ENCODE peak calls at places on chromosome X, in four cellular contexts. K, P, W and J are unnamed samples.

GRCh38 chrX:33183366-33183765 is 28.0 kb downstream of the DMD start:
- DNase-seq in P (no peak), K (no peak), W (no peak), J (peak)

GRCh38 chrX:9222299-9222698 is 188.4 kb upstream of the FAM9B start:
- DNase-seq in W (no peak), K (no peak), P (no peak), J (no peak)

GRCh38 chrX:39164212-39164611 is 363.0 kb downstream of the MID1IP1 start:
- DNase-seq in P (no peak), K (no peak), W (no peak), J (no peak)

GRCh38 chrX:38437093-38437492 is 84.7 kb downstream of the OTC start:
- DNase-seq in W (no peak), K (no peak), P (no peak), J (no peak)

GRCh38 chrX:147476008-147476407 is 435.7 kb upstream of the FMR1 start:
- DNase-seq in P (peak), W (no peak), K (peak), J (peak)

GRCh38 chrX:38754102-38754790 is 47.0 kb upstream of the MID1IP1 start:
- DNase-seq in P (peak), W (peak), K (peak), J (peak)

GRCh38 chrX:40685352-40685918 is 38.1 kb upstream of the CXorf38 start:
- DNase-seq in P (no peak), K (no peak), W (no peak), J (no peak)

GRCh38 chrX:24838624-24839023 is 144.9 kb downstream of the POLA1 start:
- DNase-seq in P (no peak), W (no peak), K (no peak), J (peak)

GRCh38 chrX:13649823-13650222 is 3.1 kb upstream of the TCEANC start:
- DNase-seq in W (no peak), P (no peak), K (no peak), J (no peak)

GRCh38 chrX:20637351-20637750 is 370.6 kb upstream of the RPS6KA3 start:
- DNase-seq in K (no peak), W (no peak), P (no peak), J (no peak)

GRCh38 chrX:55056820-55057690 is 17.8 kb upstream of the PAGE2B start:
- DNase-seq in K (no peak), P (no peak), W (no peak), J (no peak)

GRCh38 chrX:83419030-83419792 is 88.9 kb upstream of the POU3F4 start:
- DNase-seq in K (no peak), W (no peak), P (no peak), J (no peak)

GRCh38 chrX:102651242-102651967 is at the start of gene GPRASP1:
- DNase-seq in W (no peak), P (no peak), K (no peak), J (peak)

GRCh38 chrX:25523574-25523973 is 507.8 kb upstream of the ARX start:
- DNase-seq in P (peak), K (peak), W (peak), J (peak)

GRCh38 chrX:18424482-18425198 is 768 bp upstream of the CDKL5 start:
- DNase-seq in K (no peak), P (no peak), W (no peak), J (peak)

GRCh38 chrX:120638619-120639018 is 8.8 kb upstream of the C1GALT1C1 start:
- DNase-seq in W (no peak), P (no peak), K (no peak), J (no peak)

GRCh38 chrX:31099536-31100090 is 27.8 kb upstream of the FTHL17 start:
- DNase-seq in K (no peak), P (no peak), W (no peak), J (no peak)

GRCh38 chrX:43655961-43656494 is at the start of gene MAOA:
- DNase-seq in W (no peak), K (no peak), P (peak), J (peak)

GRCh38 chrX:73940893-73941470 is 363.0 kb upstream of the ZCCHC13 start:
- DNase-seq in K (no peak), W (no peak), P (no peak), J (no peak)

GRCh38 chrX:1564750-1565683 is 26.4 kb upstream of the AKAP17A start:
- DNase-seq in P (no peak), W (no peak), K (no peak), J (no peak)

GRCh38 chrX:9183481-9183880 is 149.6 kb upstream of the FAM9B start:
- DNase-seq in K (no peak), W (no peak), P (no peak), J (no peak)

GRCh38 chrX:121931567-121931966 is 884.2 kb downstream of the GLUD2 start:
- DNase-seq in P (no peak), K (no peak), W (no peak), J (no peak)

GRCh38 chrX:8913665-8914409 is 112.7 kb upstream of the FAM9A start:
- DNase-seq in P (no peak), W (no peak), K (no peak), J (no peak)

GRCh38 chrX:1484638-1485019 is 31.9 kb upstream of the ASMTL start:
- DNase-seq in P (no peak), W (no peak), K (no peak), J (no peak)

GRCh38 chrX:39725928-39726619 is 371.7 kb downstream of the BCOR start:
- DNase-seq in W (no peak), K (no peak), P (no peak), J (peak)

GRCh38 chrX:50483283-50483682 is 12.7 kb upstream of the DGKK start:
- DNase-seq in P (no peak), W (no peak), K (no peak), J (no peak)

GRCh38 chrX:7385131-7385530 is 237.2 kb upstream of the PUDP start:
- DNase-seq in W (no peak), K (no peak), P (no peak), J (no peak)

GRCh38 chrX:21947671-21948070 is 7.2 kb downstream of the SMS start:
- DNase-seq in P (no peak), W (no peak), K (no peak), J (no peak)

GRCh38 chrX:49991718-49992117 is 69.3 kb downstream of the CLCN5 start:
- DNase-seq in W (no peak), P (no peak), K (no peak), J (no peak)

GRCh38 chrX:9252182-9252581 is 212.7 kb upstream of the TBL1X start:
- DNase-seq in K (no peak), P (no peak), W (no peak), J (no peak)

GRCh38 chrX:41561045-41561444 is 113.9 kb downstream of the NYX start:
- DNase-seq in K (peak), P (no peak), W (no peak), J (no peak)

GRCh38 chrX:108217877-108218276 is 126.3 kb downstream of the ATG4A start:
- DNase-seq in P (no peak), K (no peak), W (no peak), J (no peak)
- TF ChIP-seq ELF1 in P (no peak), K (no peak), W (no peak), J (no peak)

GRCh38 chrX:155263854-155264628 is at the start of gene RAB39B:
- DNase-seq in K (no peak), P (peak), W (no peak), J (peak)
- TF ChIP-seq ELF1 in K (no peak), P (no peak), W (no peak), J (no peak)

DNA sequence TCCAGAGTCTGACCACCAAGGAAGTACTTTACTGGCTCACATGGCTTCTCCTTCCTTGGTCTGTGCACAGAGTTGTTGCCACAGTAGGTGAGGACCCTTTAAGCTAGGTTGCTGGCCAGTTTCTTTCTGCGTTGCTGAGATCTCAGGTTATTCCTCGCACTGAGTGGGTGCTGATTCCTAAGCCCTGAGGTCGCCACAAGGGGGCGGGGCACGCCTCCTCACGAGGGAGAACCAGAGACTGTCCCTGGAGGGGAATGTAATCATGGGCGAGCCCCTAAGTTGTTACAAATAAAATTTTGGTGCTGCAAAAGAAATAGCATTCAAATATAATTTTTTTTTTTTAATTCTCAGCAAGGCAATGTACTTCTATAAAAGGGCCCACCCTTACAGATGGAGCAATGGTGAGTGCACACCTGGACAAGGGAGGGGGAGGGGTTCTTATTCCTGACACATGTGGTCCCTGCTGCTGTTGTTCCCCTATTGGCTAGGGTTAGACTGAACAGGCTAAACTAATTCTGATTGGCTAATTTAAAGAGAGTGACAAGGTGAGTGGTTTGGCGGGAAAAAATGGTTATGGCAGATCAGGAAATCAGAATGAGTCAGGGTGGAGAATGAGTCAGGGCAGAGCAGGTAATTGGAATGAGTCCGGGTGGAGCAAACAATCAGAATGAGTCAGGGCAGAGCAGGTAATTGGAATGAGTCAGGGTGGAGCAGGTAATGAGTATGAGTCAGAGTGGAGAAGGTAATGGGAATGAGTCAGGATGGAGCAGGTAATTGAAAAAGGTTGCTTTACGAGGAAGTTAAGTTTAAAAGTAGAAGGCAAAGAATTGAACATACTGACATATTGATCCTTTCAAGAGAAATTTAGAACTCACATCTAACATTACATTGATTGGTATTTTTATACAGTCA is 107.5 kb downstream of the VSIG4 start:
- DNase-seq in K (no peak), W (peak), P (peak), J (peak)
- TF ChIP-seq ELF1 in K (no peak), W (peak), P (no peak), J (no peak)

GRCh38 chrX:53290441-53291041 is 9.2 kb upstream of the IQSEC2 start:
- DNase-seq in P (no peak), W (no peak), K (no peak), J (no peak)

GRCh38 chrX:53288173-53288572 is 6.8 kb upstream of the IQSEC2 start:
- DNase-seq in W (no peak), P (no peak), K (peak), J (peak)

GRCh38 chrX:53291596-53291995 is 10.2 kb upstream of the IQSEC2 start:
- DNase-seq in P (no peak), W (no peak), K (no peak), J (no peak)

GRCh38 chrX:53294024-53294648 is 12.8 kb upstream of the IQSEC2 start:
- DNase-seq in P (no peak), K (no peak), W (no peak), J (no peak)
- TF ChIP-seq ELF1 in P (no peak), K (no peak), W (no peak), J (no peak)

DNA sequence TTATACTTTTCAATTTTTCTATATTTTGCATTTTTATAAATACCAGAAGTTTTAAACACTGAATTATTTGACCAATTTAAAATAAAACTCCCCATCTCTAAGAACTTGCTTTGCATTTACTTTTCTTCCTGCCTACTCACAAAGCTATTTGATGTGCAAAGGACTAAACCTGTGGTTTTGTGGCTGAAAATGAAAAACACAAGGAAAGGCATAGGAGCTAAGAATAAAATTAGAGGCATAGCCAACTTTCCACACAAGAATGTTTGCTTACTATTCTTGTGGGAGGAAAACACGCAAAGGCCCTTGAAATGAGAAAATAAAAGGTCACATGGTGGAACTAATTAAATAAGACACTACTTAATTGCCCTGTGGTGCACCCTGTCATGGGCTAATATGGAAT is 221.2 kb downstream of the KLHL13 start:
- DNase-seq in K (no peak), W (no peak), P (no peak), J (no peak)
- TF ChIP-seq ELF1 in K (no peak), W (no peak), P (no peak), J (no peak)